ENCODE peak calls at places on chromosomes 11 and 22, in five cellular contexts. Z, X, A, H and D are unnamed samples. For H3K27me3, the result is how much of the 10 kb centered on the place peaks cover.

GRCh38 chr11:45672593-45672992 is 7.2 kb upstream of the CHST1 start:
- DNase-seq in Z (no peak), X (no peak), A (no peak), H (no peak), D (no peak)

GRCh38 chr11:79025622-79026021 is 415.2 kb downstream of the TENM4 start:
- DNase-seq in Z (no peak), X (no peak), A (no peak), H (no peak), D (no peak)

GRCh38 chr22:30298005-30298701 is 8.8 kb upstream of the CASTOR1 start:
- DNase-seq in Z (no peak), X (no peak), A (no peak), H (no peak), D (no peak)

GRCh38 chr22:30606455-30607299 is at the start of gene TCN2:
- DNase-seq in Z (peak), X (peak), A (peak), H (peak), D (peak)

GRCh38 chr11:15923169-15923568 is 433.2 kb downstream of the SOX6 start:
- DNase-seq in Z (no peak), X (no peak), A (no peak), H (no peak), D (no peak)

GRCh38 chr11:61507962-61508824 is at the start of gene LRRC10B:
- DNase-seq in Z (no peak), X (no peak), A (no peak), H (no peak), D (no peak)

GRCh38 chr11:353315-353857 is 15.9 kb upstream of the B4GALNT4 start:
- DNase-seq in Z (peak), X (no peak), A (peak), H (peak), D (peak)

GRCh38 chr22:33883961-33884808 is 36.1 kb downstream of the LARGE1 start:
- DNase-seq in Z (no peak), X (no peak), A (no peak), H (peak), D (no peak)

GRCh38 chr11:117421471-117421870 is 93.8 kb downstream of the CEP164 start:
- DNase-seq in Z (no peak), X (no peak), A (no peak), H (no peak), D (no peak)

GRCh38 chr11:80388133-80388532 is 947.3 kb upstream of the TENM4 start:
- DNase-seq in Z (no peak), X (no peak), A (no peak), H (no peak), D (no peak)

GRCh38 chr22:44182591-44183588 is 2.2 kb downstream of the PARVG start:
- DNase-seq in Z (no peak), X (peak), A (no peak), H (peak), D (no peak)

GRCh38 chr11:103202048-103202651 is 92.9 kb downstream of the DYNC2H1 start:
- DNase-seq in Z (peak), X (no peak), A (no peak), H (no peak), D (no peak)

GRCh38 chr11:19962053-19962794 is 198.1 kb downstream of the DBX1 start:
- DNase-seq in Z (no peak), X (no peak), A (no peak), H (no peak), D (no peak)

GRCh38 chr11:83241291-83241946 is 44.7 kb downstream of the CCDC90B start:
- DNase-seq in Z (peak), X (no peak), A (peak), H (no peak), D (no peak)

GRCh38 chr11:66880484-66881211 is 23.8 kb downstream of the LRFN4 start:
- DNase-seq in Z (no peak), X (peak), A (no peak), H (no peak), D (peak)

GRCh38 chr22:33240901-33241300 is 182.7 kb upstream of the SYN3 start:
- DNase-seq in Z (no peak), X (no peak), A (no peak), H (no peak), D (no peak)

GRCh38 chr11:134046681-134047449 is 22.0 kb upstream of the JAM3 start:
- DNase-seq in Z (no peak), X (no peak), A (no peak), H (no peak), D (no peak)

GRCh38 chr11:78940500-78941225 is 366.0 kb upstream of the NARS2 start:
- DNase-seq in Z (no peak), X (no peak), A (no peak), H (no peak), D (no peak)

GRCh38 chr11:46238967-46239800 is 38.3 kb upstream of the CREB3L1 start:
- DNase-seq in Z (peak), X (peak), A (peak), H (peak), D (peak)

GRCh38 chr11:45036010-45036409 is 85.3 kb upstream of the TP53I11 start:
- DNase-seq in Z (no peak), X (no peak), A (no peak), H (no peak), D (no peak)

GRCh38 chr22:19889951-19890350 is 35.3 kb upstream of the GNB1L start:
- DNase-seq in Z (no peak), X (peak), A (no peak), H (no peak), D (no peak)

GRCh38 chr11:5107285-5107684 is 30.9 kb downstream of the OR52A5 start:
- DNase-seq in Z (no peak), X (no peak), A (no peak), H (no peak), D (no peak)

GRCh38 chr11:129853508-129854228 is 38.0 kb downstream of the TMEM45B start:
- DNase-seq in Z (no peak), X (peak), A (no peak), H (no peak), D (no peak)

GRCh38 chr11:118290923-118291322 is 13.6 kb upstream of the CD3E start:
- DNase-seq in Z (no peak), X (no peak), A (peak), H (no peak), D (no peak)

GRCh38 chr11:81092517-81092916 is 1641.1 kb downstream of the FAM181B start:
- DNase-seq in Z (no peak), X (no peak), A (no peak), H (no peak), D (no peak)

GRCh38 chr22:46972256-46972655 is 209.8 kb downstream of the TBC1D22A start:
- DNase-seq in Z (no peak), X (no peak), A (no peak), H (no peak), D (no peak)

GRCh38 chr22:27925331-27925730 is 6.3 kb upstream of the PITPNB start:
- DNase-seq in Z (no peak), X (no peak), A (no peak), H (no peak), D (no peak)

GRCh38 chr11:101158119-101158518 is 28.5 kb upstream of the PGR start:
- DNase-seq in Z (no peak), X (no peak), A (no peak), H (no peak), D (no peak)

GRCh38 chr11:111189466-111189865 is 56.1 kb upstream of the POU2AF2 start:
- DNase-seq in Z (no peak), X (no peak), A (no peak), H (no peak), D (no peak)

GRCh38 chr11:102580185-102580951 is 44.8 kb downstream of the MMP20 start:
- DNase-seq in Z (no peak), X (no peak), A (no peak), H (no peak), D (no peak)

GRCh38 chr22:37010976-37011375 is 8.3 kb downstream of the TST start:
- DNase-seq in Z (no peak), X (no peak), A (no peak), H (no peak), D (peak)

GRCh38 chr11:105432241-105432995 is 177.5 kb upstream of the GRIA4 start:
- DNase-seq in Z (no peak), X (no peak), A (no peak), H (no peak), D (no peak)

GRCh38 chr11:76770642-76771445 is 12.3 kb upstream of the TSKU start:
- DNase-seq in Z (peak), X (no peak), A (peak), H (no peak), D (no peak)

GRCh38 chr22:24431309-24432034 is 4.1 kb downstream of the ADORA2A start:
- DNase-seq in Z (no peak), X (no peak), A (no peak), H (no peak), D (no peak)

GRCh38 chr22:30036656-30037055 is 43.6 kb upstream of the HORMAD2 start:
- DNase-seq in Z (peak), X (no peak), A (no peak), H (no peak), D (no peak)

GRCh38 chr11:67504950-67505561 is at the start of gene PITPNM1:
- DNase-seq in Z (no peak), X (peak), A (no peak), H (peak), D (no peak)

GRCh38 chr11:118572914-118573550 is 823 bp downstream of the ARCN1 start:
- DNase-seq in Z (peak), X (peak), A (no peak), H (no peak), D (no peak)

GRCh38 chr11:131811380-131811779 is 441.0 kb downstream of the NTM start:
- DNase-seq in Z (no peak), X (no peak), A (no peak), H (no peak), D (no peak)

GRCh38 chr11:131807876-131808275 is 437.5 kb downstream of the NTM start:
- DNase-seq in Z (no peak), X (no peak), A (no peak), H (no peak), D (no peak)

GRCh38 chr11:131810511-131810910 is 440.1 kb downstream of the NTM start:
- DNase-seq in Z (no peak), X (no peak), A (no peak), H (no peak), D (no peak)

GRCh38 chr11:131808466-131808865 is 438.1 kb downstream of the NTM start:
- DNase-seq in Z (no peak), X (no peak), A (no peak), H (no peak), D (no peak)

DNA sequence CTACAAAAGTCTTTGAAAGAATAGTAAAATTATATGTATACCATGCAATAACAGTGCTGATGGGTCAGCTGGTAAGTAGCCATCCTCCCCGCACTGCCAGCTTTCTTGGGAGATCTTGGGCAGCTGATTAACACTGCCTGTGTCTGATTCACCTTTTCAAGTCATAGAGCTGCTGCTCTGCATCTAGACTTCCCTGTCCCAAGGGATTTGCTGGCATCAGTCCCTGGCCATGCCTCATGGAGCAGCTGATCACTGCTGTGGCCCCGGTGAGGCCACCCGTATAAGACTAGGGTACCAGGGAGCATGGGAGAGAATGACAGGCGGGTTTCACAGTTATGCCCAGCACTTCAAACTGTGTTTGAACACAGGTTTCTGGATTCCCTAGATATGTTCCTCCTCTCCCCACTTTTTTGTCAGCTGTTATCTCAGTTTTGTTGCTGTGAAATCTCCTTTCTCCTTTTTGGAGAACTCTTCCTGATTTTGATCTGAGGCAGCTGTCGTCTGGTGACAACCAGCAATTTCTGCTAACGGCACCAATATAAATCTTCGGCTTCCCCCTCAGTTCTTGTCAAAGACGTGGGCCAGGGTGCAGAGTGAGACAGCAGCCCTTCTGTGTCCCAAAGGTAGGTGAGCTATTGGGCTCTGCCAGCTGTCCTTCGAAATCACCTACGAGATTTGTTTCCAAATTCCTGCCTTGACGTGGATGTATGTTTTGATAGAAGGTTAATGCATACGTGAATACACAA is 439.0 kb downstream of the NTM start:
- DNase-seq in Z (no peak), X (no peak), A (no peak), H (no peak), D (no peak)
- H3K27me3 ChIP-seq in Z (under half), X (under half), A (under half), H (under half), D (under half)

GRCh38 chr11:62542111-62542745 is 4.4 kb downstream of the AHNAK start:
- DNase-seq in Z (no peak), X (no peak), A (no peak), H (no peak), D (no peak)
- H3K4me3 ChIP-seq in Z (peak), X (no peak), A (peak), H (peak), D (peak)

GRCh38 chr22:45240137-45240809 is 421 bp downstream of the KIAA0930 start:
- DNase-seq in Z (no peak), X (peak), A (peak), H (no peak), D (no peak)

GRCh38 chr22:45239378-45240136 is 1.1 kb downstream of the KIAA0930 start:
- DNase-seq in Z (no peak), X (no peak), A (no peak), H (no peak), D (no peak)

GRCh38 chr22:45240810-45241631 is at the start of gene KIAA0930:
- DNase-seq in Z (peak), X (peak), A (peak), H (peak), D (peak)

GRCh38 chr22:45246060-45246985 is 5.6 kb upstream of the KIAA0930 start:
- DNase-seq in Z (peak), X (no peak), A (peak), H (no peak), D (no peak)

GRCh38 chr22:45242778-45243191 is 2.1 kb upstream of the KIAA0930 start:
- DNase-seq in Z (no peak), X (no peak), A (no peak), H (no peak), D (peak)
- TF ChIP-seq CTCF in Z (peak), X (no peak), A (no peak), H (no peak), D (peak)

GRCh38 chr11:64642876-64643257 is 51.8 kb downstream of the SLC22A12 start:
- DNase-seq in Z (no peak), X (no peak), A (no peak), H (no peak), D (no peak)

GRCh38 chr11:64643927-64644326 is 52.9 kb downstream of the SLC22A12 start:
- DNase-seq in Z (no peak), X (no peak), A (no peak), H (no peak), D (no peak)

GRCh38 chr11:64641596-64642417 is 50.8 kb downstream of the SLC22A12 start:
- DNase-seq in Z (no peak), X (no peak), A (no peak), H (no peak), D (no peak)

GRCh38 chr11:64643258-64643881 is 52.4 kb downstream of the SLC22A12 start:
- DNase-seq in Z (no peak), X (no peak), A (peak), H (no peak), D (peak)

GRCh38 chr11:64642418-64642735 is 51.4 kb downstream of the SLC22A12 start:
- DNase-seq in Z (no peak), X (no peak), A (no peak), H (no peak), D (no peak)
- H3K27me3 ChIP-seq in Z (half or more), X (under half), A (under half), H (under half), D (under half)

GRCh38 chr11:96307748-96308133 is 35.3 kb downstream of the MAML2 start:
- DNase-seq in Z (peak), X (no peak), A (no peak), H (no peak), D (no peak)
- H3K4me3 ChIP-seq in Z (peak), X (peak), A (no peak), H (peak), D (peak)

GRCh38 chr22:50489363-50490243 is 2.9 kb downstream of the MIOX start:
- DNase-seq in Z (no peak), X (no peak), A (no peak), H (no peak), D (no peak)
- TF ChIP-seq CTCF in Z (no peak), X (no peak), A (no peak), H (no peak), D (no peak)

DNA sequence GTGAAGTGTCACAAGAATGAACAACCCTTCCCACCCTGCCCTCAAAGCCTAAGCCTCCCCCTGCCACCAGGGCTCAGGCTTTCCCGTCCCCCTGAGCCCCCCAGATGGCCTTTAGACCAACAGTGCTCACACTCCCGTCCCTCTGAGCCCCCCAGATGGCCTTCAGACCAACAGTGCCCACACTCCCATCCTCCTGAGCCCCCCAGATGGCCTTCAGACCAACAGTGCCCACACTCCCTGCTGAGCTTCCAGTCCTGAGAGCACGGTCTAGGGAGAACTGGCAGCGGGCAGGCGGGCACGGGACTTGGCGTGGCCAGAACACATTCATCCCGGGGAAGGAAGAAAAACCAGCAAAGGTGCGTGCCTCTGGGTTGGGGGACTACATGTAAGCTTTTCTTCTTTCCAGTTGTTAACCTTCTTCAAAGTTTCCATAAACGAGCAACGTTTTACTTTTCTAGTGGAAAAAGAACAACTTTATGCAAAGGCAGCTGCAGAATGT is 2.5 kb downstream of the MRGPRG start:
- DNase-seq in Z (no peak), X (no peak), A (no peak), H (no peak), D (no peak)
- H3K27me3 ChIP-seq in Z (under half), X (under half), A (under half), H (under half), D (under half)

GRCh38 chr11:65503923-65504670 is 5.3 kb downstream of the MALAT1 start:
- DNase-seq in Z (peak), X (no peak), A (no peak), H (no peak), D (no peak)

GRCh38 chr11:65505434-65506315 is 6.8 kb downstream of the MALAT1 start:
- DNase-seq in Z (peak), X (no peak), A (no peak), H (no peak), D (peak)

GRCh38 chr11:65506316-65506769 is 7.5 kb downstream of the MALAT1 start:
- DNase-seq in Z (no peak), X (no peak), A (no peak), H (no peak), D (no peak)

GRCh38 chr11:65504671-65505433 is 6.0 kb downstream of the MALAT1 start:
- DNase-seq in Z (peak), X (no peak), A (no peak), H (no peak), D (no peak)

GRCh38 chr11:65506770-65507485 is 8.1 kb downstream of the MALAT1 start:
- DNase-seq in Z (peak), X (peak), A (no peak), H (peak), D (peak)
- H3K4me3 ChIP-seq in Z (peak), X (peak), A (peak), H (peak), D (peak)

GRCh38 chr22:42553475-42554361 is at the start of gene SERHL2:
- DNase-seq in Z (peak), X (peak), A (peak), H (peak), D (peak)
- TF ChIP-seq CTCF in Z (no peak), X (no peak), A (no peak), H (no peak), D (no peak)

GRCh38 chr22:20991252-20992055 is 9.4 kb downstream of the LZTR1 start:
- DNase-seq in Z (no peak), X (no peak), A (no peak), H (no peak), D (no peak)
- H3K27me3 ChIP-seq in Z (under half), X (under half), A (under half), H (under half), D (under half)